ENCODE peak calls at places on chromosomes 7 and 10, in four cellular contexts. O is M059J, T is LoVo, S is A172. C is an unnamed sample.

GRCh38 chr7:105345003-105345402 is 43.7 kb downstream of the SRPK2 start:
- DNase-seq in O (no peak), T (no peak), S (no peak), C (no peak)

GRCh38 chr7:96558530-96558929 is 151.1 kb downstream of the SEM1 start:
- DNase-seq in O (peak; percentile 37), T (no peak), S (no peak), C (no peak)

GRCh38 chr7:584122-584465 is 64.4 kb upstream of the PDGFA start:
- DNase-seq in O (no peak), T (no peak), S (peak; percentile 63), C (no peak)

GRCh38 chr7:94333810-94334209 is 60.9 kb upstream of the COL1A2 start:
- DNase-seq in O (peak; percentile 67), T (no peak), S (no peak), C (no peak)

GRCh38 chr10:132163278-132163765 is 23.4 kb upstream of the DPYSL4 start:
- DNase-seq in O (peak; percentile 15), T (peak; percentile 37), S (peak; percentile 47), C (peak; percentile 18)

GRCh38 chr10:13699216-13699615 is 112.5 kb downstream of the PRPF18 start:
- DNase-seq in O (no peak), T (no peak), S (no peak), C (no peak)

GRCh38 chr7:125644113-125644512 is 714.5 kb upstream of the POT1 start:
- DNase-seq in O (peak; percentile 3), T (no peak), S (peak; percentile 5), C (peak; percentile 17)

GRCh38 chr7:30734497-30734896 is 17.4 kb upstream of the INMT start:
- DNase-seq in O (no peak), T (no peak), S (no peak), C (no peak)

GRCh38 chr10:71278691-71279588 is 40.1 kb upstream of the SLC29A3 start:
- DNase-seq in O (no peak), T (no peak), S (no peak), C (no peak)

GRCh38 chr10:126872768-126873167 is 32.5 kb upstream of the DOCK1 start:
- DNase-seq in O (peak; percentile 34), T (no peak), S (no peak), C (peak; percentile 46)

GRCh38 chr7:95436407-95436806 is 1.6 kb upstream of the PON2 start:
- DNase-seq in O (no peak), T (no peak), S (no peak), C (no peak)

GRCh38 chr10:17643339-17643754 is 604 bp upstream of the STAM start:
- DNase-seq in O (peak; percentile 77), T (peak; percentile 90), S (peak; percentile 90), C (no peak)

GRCh38 chr7:1479287-1479686 is 20.0 kb upstream of the MICALL2 start:
- DNase-seq in O (no peak), T (no peak), S (no peak), C (no peak)

GRCh38 chr7:99720370-99721128 is 14.4 kb downstream of the CYP3A7 start:
- DNase-seq in O (no peak), T (peak; percentile 44), S (no peak), C (no peak)

GRCh38 chr7:27184342-27185012 is 555 bp downstream of the HOXA11 start:
- DNase-seq in O (peak; percentile 65), T (no peak), S (no peak), C (no peak)

C was measured in HT1080.